ENCODE peak calls at places on chromosomes 13 and 19, in six cellular contexts. R, N, M, Z, O and T are unnamed samples.

GRCh38 chr13:95367309-95367843 is 66.1 kb upstream of the ABCC4 start:
- DNase-seq in R (no peak), N (no peak), M (no peak), Z (no peak), O (no peak), T (no peak)

GRCh38 chr13:75196112-75196855 is 285.7 kb downstream of the TBC1D4 start:
- DNase-seq in R (no peak), N (no peak), M (no peak), Z (no peak), O (no peak), T (peak; percentile 83)

GRCh38 chr19:47416667-47417033 is 2.7 kb downstream of the MEIS3 start:
- DNase-seq in R (no peak), N (no peak), M (no peak), Z (no peak), O (no peak), T (no peak)

GRCh38 chr19:48290341-48290922 is 20.6 kb downstream of the ZNF114 start:
- DNase-seq in R (peak; percentile 53), N (no peak), M (no peak), Z (peak; percentile 85), O (no peak), T (peak; percentile 61)

GRCh38 chr19:41871573-41872383 is 5.3 kb upstream of the CD79A start:
- DNase-seq in R (peak; percentile 41), N (no peak), M (peak; percentile 77), Z (no peak), O (no peak), T (no peak)

GRCh38 chr19:7928741-7929701 is 3.1 kb upstream of the CTXN1 start:
- DNase-seq in R (peak; percentile 89), N (peak; percentile 83), M (peak; percentile 76), Z (no peak), O (no peak), T (peak; percentile 83)

GRCh38 chr19:16222806-16223205 is 25.1 kb downstream of the AP1M1 start:
- DNase-seq in R (no peak), N (no peak), M (no peak), Z (no peak), O (no peak), T (no peak)

GRCh38 chr13:104301216-104301975 is 1235.2 kb upstream of the SLC10A2 start:
- DNase-seq in R (no peak), N (no peak), M (no peak), Z (no peak), O (no peak), T (no peak)

GRCh38 chr19:35797663-35798062 is 15.0 kb downstream of the PRODH2 start:
- DNase-seq in R (no peak), N (no peak), M (no peak), Z (no peak), O (no peak), T (peak; percentile 5)

GRCh38 chr19:53511933-53512374 is 26.0 kb upstream of the ZNF331 start:
- DNase-seq in R (peak; percentile 44), N (peak; percentile 68), M (peak; percentile 42), Z (peak; percentile 59), O (peak; percentile 58), T (peak; percentile 78)

GRCh38 chr13:95745752-95746151 is 68.8 kb downstream of the DNAJC3 start:
- DNase-seq in R (no peak), N (no peak), M (no peak), Z (no peak), O (no peak), T (peak; percentile 9)

GRCh38 chr13:43058318-43058674 is 34.9 kb downstream of the DNAJC15 start:
- DNase-seq in R (peak; percentile 90), N (no peak), M (no peak), Z (no peak), O (no peak), T (peak; percentile 73)

GRCh38 chr13:40028446-40028845 is 373.0 kb downstream of the COG6 start:
- DNase-seq in R (no peak), N (no peak), M (no peak), Z (no peak), O (no peak), T (no peak)

GRCh38 chr19:52397310-52398090 is at the start of gene ZNF528:
- DNase-seq in R (peak; percentile 78), N (peak; percentile 96), M (peak; percentile 91), Z (peak; percentile 80), O (peak; percentile 96), T (peak; percentile 99)

GRCh38 chr19:6238643-6239281 is 41.0 kb downstream of the MLLT1 start:
- DNase-seq in R (no peak), N (peak; percentile 74), M (no peak), Z (no peak), O (no peak), T (no peak)

GRCh38 chr13:79775830-79776229 is 294.9 kb downstream of the NDFIP2 start:
- DNase-seq in R (peak; percentile 66), N (no peak), M (no peak), Z (no peak), O (no peak), T (peak; percentile 77)

GRCh38 chr13:91017031-91017668 is 330.3 kb upstream of the MIR17HG start:
- DNase-seq in R (peak; percentile 38), N (no peak), M (no peak), Z (peak; percentile 31), O (no peak), T (peak; percentile 40)

GRCh38 chr13:76828316-76828741 is 57.9 kb downstream of the KCTD12 start:
- DNase-seq in R (no peak), N (no peak), M (no peak), Z (no peak), O (no peak), T (no peak)

GRCh38 chr13:21060063-21060826 is 1.1 kb downstream of the LATS2 start:
- DNase-seq in R (no peak), N (peak; percentile 58), M (peak; percentile 12), Z (no peak), O (no peak), T (peak; percentile 76)

GRCh38 chr13:113831061-113831460 is 32.8 kb downstream of the GAS6 start:
- DNase-seq in R (no peak), N (no peak), M (no peak), Z (no peak), O (no peak), T (no peak)

GRCh38 chr19:52196256-52196967 is 6.6 kb downstream of the PPP2R1A start:
- DNase-seq in R (no peak), N (no peak), M (no peak), Z (no peak), O (no peak), T (peak; percentile 8)

GRCh38 chr13:39452834-39453233 is 150.2 kb downstream of the LHFPL6 start:
- DNase-seq in R (no peak), N (no peak), M (no peak), Z (no peak), O (no peak), T (no peak)

GRCh38 chr13:114164027-114164426 is 15.0 kb upstream of the CFAP97D2 start:
- DNase-seq in R (no peak), N (no peak), M (no peak), Z (no peak), O (no peak), T (no peak)

GRCh38 chr13:90276208-90276607 is 1071.3 kb upstream of the MIR17HG start:
- DNase-seq in R (no peak), N (no peak), M (no peak), Z (no peak), O (no peak), T (no peak)

GRCh38 chr19:1568320-1569019 is at the start of gene MEX3D:
- DNase-seq in R (no peak), N (peak; percentile 82), M (peak; percentile 82), Z (no peak), O (peak; percentile 71), T (peak; percentile 91)

GRCh38 chr13:113555141-113555540 is 29.4 kb upstream of the TFDP1 start:
- DNase-seq in R (no peak), N (peak; percentile 6), M (no peak), Z (no peak), O (peak; percentile 27), T (no peak)

GRCh38 chr13:113834496-113835200 is 29.2 kb downstream of the GAS6 start:
- DNase-seq in R (no peak), N (peak; percentile 11), M (no peak), Z (no peak), O (no peak), T (no peak)

GRCh38 chr13:66659291-66660012 is 570.7 kb downstream of the PCDH9 start:
- DNase-seq in R (no peak), N (no peak), M (no peak), Z (no peak), O (no peak), T (peak; percentile 34)

GRCh38 chr13:111115841-111116500 is 861 bp downstream of the ARHGEF7 start:
- DNase-seq in R (no peak), N (peak; percentile 45), M (no peak), Z (no peak), O (no peak), T (peak; percentile 98)
- H3K27me3 ChIP-seq in R (peaks cover 83% of the 10 kb centered on the region), N (no peaks in the 10 kb centered on the region), M (peaks cover 22% of the 10 kb centered on the region), Z (peaks cover 26% of the 10 kb centered on the region), O (no peaks in the 10 kb centered on the region), T (peaks cover 21% of the 10 kb centered on the region)

GRCh38 chr13:109918179-109918651 is 131.8 kb upstream of the IRS2 start:
- DNase-seq in R (no peak), N (no peak), M (no peak), Z (no peak), O (no peak), T (no peak)
- H3K4me3 ChIP-seq in R (no peak overlapping the region), N (no peak overlapping the region), M (no peak overlapping the region), Z (no peak overlapping the region), O (no peak overlapping the region), T (no peak overlapping the region)

DNA sequence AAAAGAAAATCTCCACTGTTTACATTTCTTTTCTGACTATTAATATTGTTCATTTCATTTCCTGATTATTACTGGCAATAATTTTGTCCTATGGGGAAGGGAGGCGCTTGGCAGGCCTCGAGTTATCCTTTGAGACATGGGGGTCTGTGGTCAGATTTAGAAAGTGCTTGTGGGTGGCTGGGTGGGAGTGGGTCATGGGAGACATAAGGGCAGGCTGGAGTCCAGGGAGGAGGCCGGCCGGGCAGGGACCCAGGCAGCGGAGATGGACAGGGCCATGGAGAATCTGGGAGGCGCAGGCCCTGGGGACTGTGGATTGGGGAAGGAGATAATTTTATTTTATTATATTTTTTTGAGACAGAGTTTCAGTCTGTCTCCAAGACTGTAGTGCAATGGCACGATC is 40.1 kb downstream of the LTBP4 start:
- DNase-seq in R (no peak), N (no peak), M (no peak), Z (no peak), O (no peak), T (no peak)
- H3K27me3 ChIP-seq in R (no peaks in the 10 kb centered on the region), N (no peaks in the 10 kb centered on the region), M (no peaks in the 10 kb centered on the region), Z (no peaks in the 10 kb centered on the region), O (no peaks in the 10 kb centered on the region), T (no peaks in the 10 kb centered on the region)

GRCh38 chr13:37959284-37959683 is 89.7 kb upstream of the TRPC4 start:
- DNase-seq in R (no peak), N (no peak), M (no peak), Z (no peak), O (no peak), T (no peak)
- H3K4me3 ChIP-seq in R (no peak overlapping the region), N (no peak overlapping the region), M (no peak overlapping the region), Z (no peak overlapping the region), O (no peak overlapping the region), T (no peak overlapping the region)

GRCh38 chr19:4197625-4198466 is 15.4 kb downstream of the ANKRD24 start:
- DNase-seq in R (no peak), N (no peak), M (no peak), Z (no peak), O (no peak), T (no peak)

GRCh38 chr19:4197228-4197624 is 14.7 kb downstream of the ANKRD24 start:
- DNase-seq in R (no peak), N (no peak), M (no peak), Z (no peak), O (no peak), T (no peak)

GRCh38 chr19:4198467-4199126 is 16.1 kb downstream of the ANKRD24 start:
- DNase-seq in R (no peak), N (no peak), M (no peak), Z (no peak), O (no peak), T (no peak)

GRCh38 chr19:4196009-4196408 is 13.5 kb downstream of the ANKRD24 start:
- DNase-seq in R (no peak), N (no peak), M (no peak), Z (no peak), O (no peak), T (no peak)

GRCh38 chr19:4196587-4197148 is 14.2 kb downstream of the ANKRD24 start:
- DNase-seq in R (no peak), N (no peak), M (no peak), Z (no peak), O (no peak), T (no peak)
- H3K27me3 ChIP-seq in R (no peaks in the 10 kb centered on the region), N (peaks cover 6% of the 10 kb centered on the region), M (peaks cover 18% of the 10 kb centered on the region), Z (peaks cover 7% of the 10 kb centered on the region), O (peaks cover 6% of the 10 kb centered on the region), T (peaks cover 70% of the 10 kb centered on the region)